ENCODE peak calls at places on chromosomes 7 and 10, in nine cellular contexts. One of them, this sample, is unnamed.

GRCh38 chr10:109743141-109744120 is 179.9 kb downstream of the XPNPEP1 start:
- DNase-seq in A549: no peak
- DNase-seq in thyroid gland: no peak
- DNase-seq in hepatocyte: no peak
- DNase-seq in stomach: no peak
- DNase-seq in AG04450: no peak
- DNase-seq in H9: no peak
- DNase-seq in breast epithelium: no peak
- DNase-seq in left ventricle myocardium inferior: no peak
- DNase-seq in this sample: no peak

GRCh38 chr7:158395780-158396214 is 191.8 kb downstream of the PTPRN2 start:
- DNase-seq in A549: peak; percentile 12
- DNase-seq in thyroid gland: no peak
- DNase-seq in hepatocyte: no peak
- DNase-seq in stomach: peak; percentile 40
- DNase-seq in AG04450: no peak
- DNase-seq in H9: peak; percentile 83
- DNase-seq in breast epithelium: no peak
- DNase-seq in left ventricle myocardium inferior: no peak
- DNase-seq in this sample: no peak

GRCh38 chr10:129771576-129772471 is 192.2 kb downstream of the EBF3 start:
- DNase-seq in A549: no peak
- DNase-seq in thyroid gland: no peak
- DNase-seq in hepatocyte: no peak
- DNase-seq in stomach: peak; percentile 24
- DNase-seq in AG04450: no peak
- DNase-seq in H9: peak; percentile 14
- DNase-seq in breast epithelium: no peak
- DNase-seq in left ventricle myocardium inferior: no peak
- DNase-seq in this sample: no peak

GRCh38 chr10:14873090-14873760 is 5.4 kb upstream of the SUV39H2 start:
- DNase-seq in A549: no peak
- DNase-seq in thyroid gland: no peak
- DNase-seq in hepatocyte: no peak
- DNase-seq in stomach: no peak
- DNase-seq in AG04450: no peak
- DNase-seq in H9: no peak
- DNase-seq in breast epithelium: no peak
- DNase-seq in left ventricle myocardium inferior: no peak
- DNase-seq in this sample: no peak

GRCh38 chr10:11742779-11743298 is 657 bp downstream of the ECHDC3 start:
- DNase-seq in A549: no peak
- DNase-seq in thyroid gland: peak; percentile 43
- DNase-seq in hepatocyte: no peak
- DNase-seq in stomach: no peak
- DNase-seq in AG04450: no peak
- DNase-seq in H9: no peak
- DNase-seq in breast epithelium: no peak
- DNase-seq in left ventricle myocardium inferior: peak; percentile 74
- DNase-seq in this sample: no peak

GRCh38 chr10:59708816-59709471 is 706 bp downstream of the SLC16A9 start:
- DNase-seq in A549: peak; percentile 25
- DNase-seq in thyroid gland: peak; percentile 67
- DNase-seq in hepatocyte: peak; percentile 43
- DNase-seq in stomach: no peak
- DNase-seq in AG04450: no peak
- DNase-seq in H9: peak; percentile 53
- DNase-seq in breast epithelium: no peak
- DNase-seq in left ventricle myocardium inferior: peak; percentile 21
- DNase-seq in this sample: peak; percentile 36

GRCh38 chr7:137169282-137169698 is 174.2 kb downstream of the PTN start:
- DNase-seq in A549: no peak
- DNase-seq in thyroid gland: peak; percentile 70
- DNase-seq in hepatocyte: peak; percentile 85
- DNase-seq in stomach: peak; percentile 28
- DNase-seq in AG04450: peak; percentile 55
- DNase-seq in H9: peak; percentile 83
- DNase-seq in breast epithelium: no peak
- DNase-seq in left ventricle myocardium inferior: peak; percentile 46
- DNase-seq in this sample: peak; percentile 8

GRCh38 chr10:127935115-127935561 is 28.2 kb downstream of the PTPRE start:
- DNase-seq in A549: no peak
- DNase-seq in thyroid gland: no peak
- DNase-seq in hepatocyte: no peak
- DNase-seq in stomach: no peak
- DNase-seq in AG04450: no peak
- DNase-seq in H9: no peak
- DNase-seq in breast epithelium: no peak
- DNase-seq in left ventricle myocardium inferior: no peak
- DNase-seq in this sample: no peak

GRCh38 chr7:23472974-23473847 is 2.9 kb upstream of the IGF2BP3 start:
- DNase-seq in A549: no peak
- DNase-seq in thyroid gland: no peak
- DNase-seq in hepatocyte: no peak
- DNase-seq in stomach: no peak
- DNase-seq in AG04450: no peak
- DNase-seq in H9: no peak
- DNase-seq in breast epithelium: no peak
- DNase-seq in left ventricle myocardium inferior: no peak
- DNase-seq in this sample: no peak

GRCh38 chr7:148397555-148397954 is 193.0 kb upstream of the C7orf33 start:
- DNase-seq in A549: no peak
- DNase-seq in thyroid gland: no peak
- DNase-seq in hepatocyte: no peak
- DNase-seq in stomach: no peak
- DNase-seq in AG04450: no peak
- DNase-seq in H9: no peak
- DNase-seq in breast epithelium: no peak
- DNase-seq in left ventricle myocardium inferior: no peak
- DNase-seq in this sample: no peak

GRCh38 chr10:84336406-84336805 is 8.0 kb downstream of the CCSER2 start:
- DNase-seq in A549: no peak
- DNase-seq in thyroid gland: no peak
- DNase-seq in hepatocyte: no peak
- DNase-seq in stomach: no peak
- DNase-seq in AG04450: no peak
- DNase-seq in H9: no peak
- DNase-seq in breast epithelium: no peak
- DNase-seq in left ventricle myocardium inferior: no peak
- DNase-seq in this sample: no peak

GRCh38 chr7:106012184-106012583 is 49.1 kb downstream of the CDHR3 start:
- DNase-seq in A549: no peak
- DNase-seq in thyroid gland: no peak
- DNase-seq in hepatocyte: no peak
- DNase-seq in stomach: no peak
- DNase-seq in AG04450: no peak
- DNase-seq in H9: no peak
- DNase-seq in breast epithelium: no peak
- DNase-seq in left ventricle myocardium inferior: no peak
- DNase-seq in this sample: no peak

DNA sequence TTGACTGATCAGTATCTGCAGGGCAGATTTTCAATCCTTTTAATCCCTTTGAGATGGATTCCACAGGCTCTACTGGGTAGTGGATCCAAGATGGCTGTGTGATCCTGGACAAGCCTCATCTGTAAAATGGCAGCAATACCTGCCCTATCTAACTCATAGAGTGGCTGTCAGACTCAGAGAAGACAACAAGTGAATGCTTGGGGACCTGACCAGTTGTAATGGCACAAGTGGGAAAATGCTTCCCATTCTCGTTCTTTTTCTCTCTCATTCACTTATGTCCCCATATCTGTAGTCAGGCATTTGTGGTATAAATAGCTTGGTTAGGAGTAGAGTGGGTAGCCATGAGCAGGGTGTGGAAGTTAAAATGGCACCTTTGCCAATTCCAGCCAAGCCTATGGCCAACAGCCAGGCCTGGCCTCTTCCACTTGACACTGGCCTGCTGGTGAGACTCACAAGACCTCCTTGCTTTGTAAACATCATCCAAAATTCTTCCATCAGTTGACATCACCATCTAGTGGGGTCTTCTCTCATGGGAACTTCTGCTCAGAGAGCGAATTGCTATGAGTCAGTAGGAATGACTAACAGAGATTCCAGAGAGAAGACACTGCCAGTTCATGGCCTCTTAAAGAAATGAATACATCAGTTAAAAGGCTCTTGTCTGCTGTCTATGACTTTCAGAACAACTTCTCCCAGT is 150.1 kb downstream of the PLPP4 start:
- DNase-seq in A549: no peak
- DNase-seq in thyroid gland: no peak
- DNase-seq in hepatocyte: no peak
- DNase-seq in stomach: no peak
- DNase-seq in AG04450: no peak
- DNase-seq in H9: no peak
- DNase-seq in breast epithelium: no peak
- DNase-seq in left ventricle myocardium inferior: no peak
- DNase-seq in this sample: peak; percentile 25
- H3K27ac ChIP-seq in A549: no peak overlapping the region
- H3K27ac ChIP-seq in thyroid gland: no peak overlapping the region
- H3K27ac ChIP-seq in hepatocyte: no peak overlapping the region
- H3K27ac ChIP-seq in stomach: no peak overlapping the region
- H3K27ac ChIP-seq in AG04450: no peak overlapping the region
- H3K27ac ChIP-seq in H9: no peak overlapping the region
- H3K27ac ChIP-seq in breast epithelium: no peak overlapping the region
- H3K27ac ChIP-seq in left ventricle myocardium inferior: no peak overlapping the region
- H3K27ac ChIP-seq in this sample: no peak overlapping the region

GRCh38 chr7:43479042-43479441 is 103.9 kb upstream of the STK17A start:
- DNase-seq in A549: no peak
- DNase-seq in thyroid gland: no peak
- DNase-seq in hepatocyte: no peak
- DNase-seq in stomach: no peak
- DNase-seq in AG04450: no peak
- DNase-seq in H9: no peak
- DNase-seq in breast epithelium: no peak
- DNase-seq in left ventricle myocardium inferior: no peak
- DNase-seq in this sample: no peak
- TF ChIP-seq CTCF in A549: peak; percentile 15
- TF ChIP-seq CTCF in thyroid gland: no peak
- TF ChIP-seq CTCF in hepatocyte: no peak
- TF ChIP-seq CTCF in stomach: no peak
- TF ChIP-seq CTCF in AG04450: no peak
- TF ChIP-seq CTCF in H9: peak; percentile 31
- TF ChIP-seq CTCF in breast epithelium: no peak
- TF ChIP-seq CTCF in left ventricle myocardium inferior: no peak
- TF ChIP-seq CTCF in this sample: no peak

DNA sequence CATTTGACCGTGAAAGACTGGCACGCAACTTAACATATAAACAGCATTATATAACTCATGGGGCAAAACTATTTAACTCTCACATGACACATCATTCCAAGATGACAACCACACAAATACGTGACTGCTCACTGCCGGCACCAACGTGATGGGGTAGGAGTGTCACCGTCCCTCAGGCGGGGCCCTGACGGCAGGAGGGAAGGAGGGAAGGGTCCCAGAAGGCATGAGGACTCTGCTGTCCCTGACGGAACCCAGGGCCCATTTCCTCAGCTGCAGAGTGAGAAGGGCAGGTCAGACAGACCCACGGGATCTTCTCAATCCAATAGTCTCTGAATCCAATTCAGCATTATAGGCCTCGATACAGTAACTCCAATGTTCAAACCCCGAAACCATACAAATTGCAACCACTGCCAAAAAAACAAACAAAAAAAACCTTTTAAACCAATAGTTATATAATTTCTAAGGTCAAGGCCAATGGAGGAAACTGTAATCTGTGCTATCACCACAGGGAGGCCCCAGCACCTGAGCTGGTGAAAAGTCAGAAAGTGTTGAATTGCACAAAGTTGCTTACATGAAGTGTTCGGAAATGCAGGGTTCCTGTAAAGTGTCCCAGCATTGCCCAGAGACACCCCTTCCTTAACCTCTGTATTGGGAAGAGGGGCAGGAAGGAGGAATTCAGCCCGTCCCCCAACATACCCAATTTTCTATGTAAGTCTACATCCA is 137.4 kb downstream of the TNS3 start:
- DNase-seq in A549: peak; percentile 40
- DNase-seq in thyroid gland: peak; percentile 42
- DNase-seq in hepatocyte: peak; percentile 42
- DNase-seq in stomach: no peak
- DNase-seq in AG04450: no peak
- DNase-seq in H9: no peak
- DNase-seq in breast epithelium: no peak
- DNase-seq in left ventricle myocardium inferior: no peak
- DNase-seq in this sample: no peak
- H3K27ac ChIP-seq in A549: no peak overlapping the region
- H3K27ac ChIP-seq in thyroid gland: no peak overlapping the region
- H3K27ac ChIP-seq in hepatocyte: no peak overlapping the region
- H3K27ac ChIP-seq in stomach: no peak overlapping the region
- H3K27ac ChIP-seq in AG04450: peak overlapping the region; percentile 31
- H3K27ac ChIP-seq in H9: no peak overlapping the region
- H3K27ac ChIP-seq in breast epithelium: no peak overlapping the region
- H3K27ac ChIP-seq in left ventricle myocardium inferior: peak overlapping the region; percentile 21
- H3K27ac ChIP-seq in this sample: no peak overlapping the region

DNA sequence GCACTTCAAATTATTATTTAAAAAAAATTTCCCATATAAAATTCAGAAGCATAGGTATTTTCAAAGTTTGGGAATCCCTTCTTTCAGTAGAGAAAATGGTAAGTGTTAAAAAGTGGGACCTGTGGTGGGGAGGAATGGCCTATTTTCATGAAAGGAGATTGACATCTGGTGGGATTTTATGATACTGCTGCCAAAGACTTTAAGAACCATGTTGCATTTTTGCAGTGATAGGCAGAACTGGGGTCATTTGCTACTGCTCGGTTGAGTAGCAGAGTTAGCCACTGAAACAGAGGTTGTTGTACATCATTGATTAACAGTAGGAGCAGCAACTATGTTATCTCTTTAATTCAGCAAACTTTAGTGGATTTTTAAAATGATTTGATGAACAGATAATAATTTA is 4.4 kb downstream of the BICC1 start:
- DNase-seq in A549: no peak
- DNase-seq in thyroid gland: no peak
- DNase-seq in hepatocyte: no peak
- DNase-seq in stomach: no peak
- DNase-seq in AG04450: no peak
- DNase-seq in H9: no peak
- DNase-seq in breast epithelium: no peak
- DNase-seq in left ventricle myocardium inferior: no peak
- DNase-seq in this sample: no peak
- TF ChIP-seq CTCF in A549: no peak
- TF ChIP-seq CTCF in thyroid gland: no peak
- TF ChIP-seq CTCF in hepatocyte: peak; percentile 13
- TF ChIP-seq CTCF in stomach: no peak
- TF ChIP-seq CTCF in AG04450: no peak
- TF ChIP-seq CTCF in H9: no peak
- TF ChIP-seq CTCF in breast epithelium: no peak
- TF ChIP-seq CTCF in left ventricle myocardium inferior: no peak
- TF ChIP-seq CTCF in this sample: no peak

DNA sequence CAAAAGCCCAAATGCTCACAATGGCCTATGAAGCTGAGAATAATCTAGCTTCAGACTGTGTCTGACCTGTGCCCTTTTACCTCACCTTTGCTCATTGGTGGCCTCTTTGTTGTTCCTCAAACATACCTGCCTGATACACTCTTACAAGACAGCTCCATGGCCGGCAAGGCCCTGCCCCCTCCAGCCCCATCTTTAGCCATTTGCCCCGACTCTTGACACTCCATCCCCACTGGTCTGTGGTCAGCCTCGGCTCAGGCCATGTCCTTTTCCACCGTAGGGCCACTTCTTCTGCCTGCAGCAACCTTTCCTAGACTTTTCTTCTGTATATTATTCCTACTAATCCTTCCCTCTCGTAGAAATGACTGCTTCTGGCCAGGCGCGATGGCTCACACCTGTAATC is 265.2 kb downstream of the RPS24 start:
- DNase-seq in A549: no peak
- DNase-seq in thyroid gland: no peak
- DNase-seq in hepatocyte: no peak
- DNase-seq in stomach: no peak
- DNase-seq in AG04450: no peak
- DNase-seq in H9: no peak
- DNase-seq in breast epithelium: no peak
- DNase-seq in left ventricle myocardium inferior: no peak
- DNase-seq in this sample: no peak
- H3K27ac ChIP-seq in A549: no peak overlapping the region
- H3K27ac ChIP-seq in thyroid gland: no peak overlapping the region
- H3K27ac ChIP-seq in hepatocyte: no peak overlapping the region
- H3K27ac ChIP-seq in stomach: no peak overlapping the region
- H3K27ac ChIP-seq in AG04450: no peak overlapping the region
- H3K27ac ChIP-seq in H9: no peak overlapping the region
- H3K27ac ChIP-seq in breast epithelium: no peak overlapping the region
- H3K27ac ChIP-seq in left ventricle myocardium inferior: no peak overlapping the region
- H3K27ac ChIP-seq in this sample: no peak overlapping the region

This sample was measured in RWPE1.